ENCODE peak calls at places on chromosomes 2 and 18, in ten cellular contexts. H is endothelial cell of umbilical vein; A is AG04450; M is dorsolateral prefrontal cortex; O is right atrium auricular region; Y is CD4-positive, CD25-positive, alpha-beta regulatory T cell; R is body of pancreas; B is lower lobe of right lung; K is colonic mucosa; I is heart left ventricle. X is an unnamed sample.

GRCh38 chr2:63050186-63050915 is at the start of gene OTX1:
- DNase-seq in O (no peak), M (no peak), R (peak), B (peak), I (peak), K (peak), Y (peak), H (peak), A (no peak), X (peak)

GRCh38 chr18:2881490-2882195 is 34.8 kb downstream of the EMILIN2 start:
- DNase-seq in I (peak), R (peak), B (no peak), M (no peak), K (no peak), O (peak), Y (peak), A (peak), H (no peak), X (peak)

GRCh38 chr2:56337342-56337741 is 153.6 kb downstream of the CCDC85A start:
- DNase-seq in K (no peak), O (no peak), Y (no peak), M (no peak), B (no peak), R (peak), H (peak), I (no peak), A (no peak), X (no peak)

GRCh38 chr2:61356261-61356957 is 114.5 kb downstream of the USP34 start:
- DNase-seq in K (no peak), I (no peak), Y (peak), O (no peak), H (no peak), M (no peak), B (peak), R (no peak), A (no peak), X (no peak)

GRCh38 chr18:60235164-60235563 is 137.4 kb downstream of the MC4R start:
- DNase-seq in H (no peak), A (no peak), M (no peak), R (no peak), Y (no peak), O (no peak), I (no peak), K (no peak), B (no peak), X (no peak)

GRCh38 chr2:147689510-147689909 is 155.3 kb upstream of the ACVR2A start:
- DNase-seq in A (no peak), I (no peak), R (no peak), Y (no peak), O (no peak), M (no peak), K (no peak), H (no peak), B (no peak), X (no peak)

GRCh38 chr2:152560163-152560562 is 157.1 kb downstream of the PRPF40A start:
- DNase-seq in H (no peak), I (no peak), M (no peak), O (no peak), K (no peak), B (no peak), A (no peak), Y (no peak), R (no peak), X (no peak)

GRCh38 chr2:46364797-46365457 is 67.7 kb downstream of the EPAS1 start:
- DNase-seq in Y (peak), O (no peak), R (peak), H (peak), B (no peak), I (no peak), K (peak), A (peak), M (no peak), X (no peak)

GRCh38 chr2:241130316-241130715 is 19.0 kb downstream of the PASK start:
- DNase-seq in H (no peak), M (no peak), R (no peak), I (no peak), Y (no peak), A (no peak), B (no peak), K (no peak), O (no peak), X (peak)

GRCh38 chr18:28768791-28769768 is 592.1 kb upstream of the CDH2 start:
- DNase-seq in B (no peak), O (no peak), A (no peak), K (no peak), I (no peak), R (no peak), M (no peak), H (peak), Y (no peak), X (no peak)

GRCh38 chr2:239544846-239545465 is 144.1 kb upstream of the HDAC4 start:
- DNase-seq in A (no peak), M (no peak), I (no peak), Y (peak), O (no peak), R (no peak), H (no peak), B (no peak), K (no peak), X (no peak)

GRCh38 chr2:54574107-54574859 is 118.2 kb downstream of the SPTBN1 start:
- DNase-seq in B (no peak), K (peak), A (no peak), R (no peak), I (no peak), H (peak), M (no peak), O (no peak), Y (peak), X (no peak)

GRCh38 chr2:149134335-149134923 is 95.9 kb downstream of the LYPD6B start:
- DNase-seq in Y (no peak), I (no peak), K (no peak), R (no peak), A (no peak), B (no peak), H (no peak), O (no peak), M (no peak), X (no peak)

GRCh38 chr2:127128508-127128907 is 21.6 kb upstream of the BIN1 start:
- DNase-seq in B (peak), Y (peak), M (no peak), O (peak), H (no peak), R (peak), A (no peak), I (no peak), K (peak), X (no peak)

GRCh38 chr2:25339121-25339738 is 2.5 kb downstream of the DNMT3A start:
- DNase-seq in Y (no peak), I (no peak), H (no peak), B (no peak), A (no peak), K (no peak), O (no peak), R (no peak), M (no peak), X (no peak)

DNA sequence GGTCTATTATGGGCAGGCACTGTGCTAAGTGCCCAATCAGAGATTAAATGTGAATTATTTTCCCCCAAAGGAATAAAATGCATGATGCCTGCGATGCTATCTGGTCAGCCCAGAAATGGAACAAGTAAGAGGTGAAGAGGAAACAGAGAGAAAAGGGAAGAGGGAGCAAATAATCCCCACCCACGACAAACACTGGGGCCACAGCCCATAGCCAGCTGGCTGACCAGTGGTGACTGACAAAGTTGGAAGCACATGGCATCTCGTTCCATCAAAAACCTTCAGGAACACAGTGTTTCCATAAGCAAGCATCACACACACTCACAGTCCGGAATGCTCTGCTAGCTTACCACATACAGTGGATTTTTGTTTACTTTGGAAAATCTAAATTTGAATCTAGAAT is 21.1 kb upstream of the COX7A2L start:
- DNase-seq in I (no peak), Y (no peak), A (no peak), B (no peak), M (no peak), K (peak), O (no peak), R (no peak), H (no peak), X (no peak)
- H3K27ac ChIP-seq in I (no peak), Y (no peak), A (no peak), B (no peak), M (no peak), K (no peak), O (no peak), R (no peak), H (no peak), X (no peak)

GRCh38 chr2:188443207-188443606 is 151.5 kb downstream of the GULP1 start:
- DNase-seq in I (no peak), A (no peak), M (no peak), H (no peak), B (no peak), O (no peak), R (no peak), Y (no peak), K (no peak), X (no peak)

GRCh38 chr2:188437537-188437936 is 145.9 kb downstream of the GULP1 start:
- DNase-seq in B (no peak), M (no peak), A (no peak), H (no peak), Y (no peak), R (no peak), K (no peak), O (no peak), I (no peak), X (no peak)

GRCh38 chr2:188439986-188440385 is 148.3 kb downstream of the GULP1 start:
- DNase-seq in K (no peak), I (no peak), R (no peak), A (no peak), Y (no peak), H (no peak), M (no peak), O (no peak), B (no peak), X (no peak)

GRCh38 chr2:188441288-188441947 is 149.7 kb downstream of the GULP1 start:
- DNase-seq in H (no peak), Y (no peak), O (no peak), K (no peak), R (no peak), B (no peak), A (no peak), M (no peak), I (no peak), X (no peak)

GRCh38 chr2:188440849-188441248 is 149.2 kb downstream of the GULP1 start:
- DNase-seq in A (no peak), R (no peak), I (no peak), Y (no peak), H (no peak), B (no peak), M (no peak), O (no peak), K (no peak), X (no peak)
- H3K27ac ChIP-seq in A (no peak), R (no peak), I (no peak), Y (no peak), H (no peak), B (no peak), M (no peak), O (no peak), K (no peak), X (no peak)

GRCh38 chr2:64202206-64202864 is 58.1 kb upstream of the PELI1 start:
- DNase-seq in K (no peak), Y (no peak), B (no peak), M (no peak), H (peak), O (no peak), A (peak), R (no peak), I (no peak), X (no peak)

GRCh38 chr2:64204716-64205115 is 60.5 kb upstream of the PELI1 start:
- DNase-seq in H (no peak), M (no peak), K (no peak), O (no peak), B (no peak), A (no peak), I (no peak), Y (peak), R (no peak), X (no peak)

GRCh38 chr2:64205415-64205814 is 61.2 kb upstream of the PELI1 start:
- DNase-seq in Y (no peak), A (no peak), H (no peak), B (no peak), M (no peak), O (no peak), R (no peak), K (no peak), I (no peak), X (no peak)

GRCh38 chr2:64204006-64204632 is 59.9 kb upstream of the PELI1 start:
- DNase-seq in A (no peak), R (no peak), B (peak), Y (peak), K (peak), H (peak), M (no peak), I (peak), O (no peak), X (peak)

GRCh38 chr2:64203131-64204005 is 59.1 kb upstream of the PELI1 start:
- DNase-seq in H (no peak), B (no peak), A (no peak), M (no peak), R (no peak), Y (no peak), K (no peak), O (no peak), I (no peak), X (no peak)
- H3K27ac ChIP-seq in H (no peak), B (peak), A (peak), M (peak), R (peak), Y (peak), K (peak), O (peak), I (peak), X (peak)

DNA sequence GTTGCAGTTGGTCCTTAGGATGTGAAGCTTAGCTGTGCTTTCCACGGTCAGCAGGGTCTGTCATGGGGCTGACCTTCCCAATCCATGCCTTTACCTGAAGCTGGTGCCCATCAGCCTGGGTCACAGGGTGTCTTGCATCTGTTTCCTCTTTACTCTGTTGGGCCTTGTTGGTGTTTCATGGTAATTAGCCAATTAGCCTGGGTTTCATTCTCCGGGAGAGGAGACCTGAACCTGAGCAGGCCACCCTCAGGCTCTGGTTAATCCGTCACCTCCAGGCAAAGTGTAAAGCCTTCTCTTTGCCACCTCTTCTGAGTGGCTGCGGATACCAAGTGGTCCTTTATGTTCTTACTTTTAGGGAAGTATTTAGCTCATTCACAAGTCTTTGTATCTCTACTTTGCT is 140.1 kb downstream of the GBX2 start:
- DNase-seq in R (no peak), H (no peak), M (no peak), A (no peak), O (no peak), I (no peak), Y (no peak), K (no peak), B (no peak), X (no peak)
- H3K27ac ChIP-seq in R (no peak), H (no peak), M (no peak), A (no peak), O (no peak), I (no peak), Y (no peak), K (no peak), B (no peak), X (no peak)

GRCh38 chr2:226477221-226478120 is 322.1 kb downstream of the IRS1 start:
- DNase-seq in Y (no peak), B (no peak), K (no peak), I (no peak), M (no peak), H (no peak), A (no peak), R (no peak), O (no peak), X (peak)

GRCh38 chr2:226471987-226472470 is 327.6 kb downstream of the IRS1 start:
- DNase-seq in A (no peak), O (no peak), B (no peak), R (no peak), H (no peak), K (no peak), I (no peak), Y (no peak), M (no peak), X (no peak)

GRCh38 chr2:226478121-226478809 is 321.4 kb downstream of the IRS1 start:
- DNase-seq in M (no peak), H (peak), A (peak), Y (no peak), O (peak), B (no peak), K (peak), I (no peak), R (peak), X (peak)

GRCh38 chr2:226475650-226476049 is 324.0 kb downstream of the IRS1 start:
- DNase-seq in K (no peak), O (no peak), M (no peak), H (peak), R (no peak), B (no peak), Y (no peak), I (no peak), A (peak), X (no peak)

GRCh38 chr2:226474131-226474530 is 325.5 kb downstream of the IRS1 start:
- DNase-seq in M (no peak), A (no peak), B (no peak), R (no peak), K (no peak), I (no peak), O (no peak), H (no peak), Y (no peak), X (no peak)
- H3K27ac ChIP-seq in M (no peak), A (no peak), B (no peak), R (no peak), K (no peak), I (no peak), O (no peak), H (no peak), Y (no peak), X (no peak)

GRCh38 chr18:48164701-48165100 is 234.2 kb upstream of the SMAD2 start:
- DNase-seq in M (no peak), H (no peak), I (no peak), O (no peak), Y (no peak), B (no peak), R (no peak), K (no peak), A (no peak), X (no peak)
- H3K27ac ChIP-seq in M (no peak), H (no peak), I (no peak), O (no peak), Y (no peak), B (no peak), R (peak), K (peak), A (no peak), X (no peak)

GRCh38 chr2:23568257-23569190 is 183.5 kb downstream of the KLHL29 start:
- DNase-seq in K (no peak), Y (no peak), B (no peak), H (no peak), R (no peak), O (no peak), I (no peak), A (no peak), M (no peak), X (no peak)
- H3K27ac ChIP-seq in K (no peak), Y (no peak), B (no peak), H (no peak), R (no peak), O (no peak), I (no peak), A (no peak), M (no peak), X (no peak)

DNA sequence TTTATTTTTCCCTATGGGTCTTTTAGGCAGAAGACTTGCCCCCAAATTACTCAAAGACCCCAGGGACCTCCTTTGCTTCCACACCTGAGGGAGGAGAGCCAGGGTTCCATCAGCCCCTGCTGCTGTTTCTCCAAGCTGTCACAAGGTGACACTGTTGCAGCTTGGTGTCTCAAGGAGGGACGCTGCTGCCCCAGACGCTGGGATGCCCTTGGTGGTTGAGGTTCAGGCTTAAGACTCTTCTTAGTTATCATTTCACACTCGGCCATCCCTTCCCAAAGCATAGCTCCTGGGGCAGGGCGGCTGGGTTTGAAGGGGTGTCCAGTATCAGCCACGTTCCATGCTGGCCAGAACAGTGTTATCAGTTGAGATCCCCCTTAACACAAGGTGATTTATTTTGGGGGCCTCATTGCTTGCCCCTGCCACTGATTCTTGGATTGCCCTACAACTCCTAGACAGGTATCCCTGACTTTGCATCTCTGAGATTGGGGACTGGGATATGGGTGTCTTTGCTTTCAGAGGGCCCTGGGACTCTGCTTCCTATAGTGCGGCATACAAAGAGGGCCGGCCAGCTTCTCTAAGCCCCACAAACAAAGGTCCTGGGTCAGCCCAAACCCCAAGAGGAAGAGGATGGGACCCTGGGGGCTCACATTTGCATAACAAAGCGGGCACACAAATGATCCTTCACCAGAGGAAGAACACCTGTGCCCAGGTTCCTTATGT is 22.7 kb downstream of the GPR55 start:
- DNase-seq in A (peak), R (no peak), I (peak), K (peak), Y (peak), M (no peak), O (no peak), H (no peak), B (no peak), X (no peak)
- H3K27ac ChIP-seq in A (no peak), R (no peak), I (no peak), K (no peak), Y (no peak), M (no peak), O (no peak), H (no peak), B (no peak), X (no peak)